ENCODE peak calls at places on chromosomes 1 and 21, in ten cellular contexts. U, A, I, H, N, G, Z, P, Y and F are unnamed samples.
A peak's percentile ranks its signal among the peaks of the same experiment; 100 is the strongest.

GRCh38 chr1:94169126-94169525 is 48.2 kb upstream of the ABCA4 start:
- DNase-seq in I (no peak), H (no peak), U (no peak), Z (no peak), N (no peak), P (no peak), Y (no peak), G (no peak), A (no peak), F (no peak)

GRCh38 chr1:10679521-10680220 is 116.8 kb downstream of the CASZ1 start:
- DNase-seq in U (peak; percentile 40), N (peak; percentile 63), H (peak; percentile 69), I (no peak), P (peak; percentile 16), A (peak; percentile 57), G (no peak), Z (no peak), Y (peak; percentile 82), F (peak; percentile 72)

GRCh38 chr1:18541046-18541795 is 60.5 kb downstream of the KLHDC7A start:
- DNase-seq in I (no peak), U (no peak), G (no peak), N (no peak), H (no peak), Y (no peak), A (no peak), P (no peak), Z (peak; percentile 28), F (no peak)

GRCh38 chr1:47194314-47194713 is 4.5 kb upstream of the PDZK1IP1 start:
- DNase-seq in Z (no peak), I (no peak), Y (no peak), N (no peak), P (no peak), G (no peak), U (no peak), H (no peak), A (no peak), F (no peak)

GRCh38 chr1:115121793-115122192 is 32.5 kb upstream of the TSPAN2 start:
- DNase-seq in Y (no peak), H (no peak), A (no peak), G (no peak), P (no peak), N (no peak), I (no peak), U (no peak), Z (no peak), F (no peak)

GRCh38 chr1:217261636-217262035 is 369.3 kb downstream of the GPATCH2 start:
- DNase-seq in Y (no peak), I (no peak), Z (no peak), P (no peak), N (no peak), U (no peak), H (no peak), A (no peak), G (no peak), F (no peak)

GRCh38 chr1:84434081-84434755 is 35.9 kb downstream of the DNASE2B start:
- DNase-seq in U (no peak), I (no peak), N (no peak), Y (no peak), Z (no peak), P (no peak), H (no peak), G (no peak), A (no peak), F (no peak)

GRCh38 chr1:230382060-230382491 is 44.1 kb downstream of the PGBD5 start:
- DNase-seq in Z (no peak), H (no peak), P (no peak), U (no peak), I (no peak), A (peak; percentile 16), N (no peak), G (no peak), Y (peak; percentile 43), F (no peak)

DNA sequence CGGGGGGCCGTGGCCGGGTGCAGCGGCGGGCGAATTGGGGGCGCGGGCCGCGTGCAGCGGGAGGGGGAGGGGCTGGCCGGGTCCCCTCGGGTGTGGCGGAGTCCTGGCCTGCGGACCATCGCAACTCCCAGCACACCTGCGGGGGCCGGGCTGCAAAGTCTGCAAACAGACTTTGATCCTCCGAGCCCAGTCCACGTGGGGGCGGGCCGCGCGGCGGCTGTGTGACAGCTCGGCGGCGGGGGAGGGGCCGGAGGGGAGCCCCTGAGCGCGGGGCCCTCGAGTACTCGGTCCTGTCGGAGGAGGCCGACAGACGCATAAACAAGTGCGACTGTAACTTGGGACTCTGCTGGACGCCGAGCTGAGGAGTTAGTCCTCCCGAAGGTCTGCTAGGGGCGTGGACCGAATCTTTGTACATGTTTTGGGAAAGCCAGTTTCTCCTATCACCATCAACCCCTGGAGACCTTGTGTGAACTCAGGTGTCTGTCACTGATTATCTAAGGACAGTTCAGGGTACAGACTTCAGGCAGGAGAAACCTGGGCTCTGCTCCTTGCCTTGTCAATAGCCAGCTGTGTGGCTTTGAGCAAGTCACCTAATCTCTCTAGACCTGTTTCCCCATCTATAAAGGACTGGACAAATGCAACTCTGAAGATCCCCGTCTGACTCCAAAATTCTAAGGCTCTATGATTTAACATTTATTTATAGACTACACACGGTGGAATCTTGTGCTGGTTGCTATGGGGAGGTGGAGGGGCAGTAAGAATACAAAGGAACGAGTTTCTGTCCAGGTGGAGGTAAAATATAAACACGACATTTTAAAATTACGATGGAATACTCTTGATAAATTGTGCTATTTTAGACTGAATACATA is 707 bp upstream of the SLC30A1 start:
- DNase-seq in H (peak; percentile 89), Y (peak; percentile 87), G (peak; percentile 55), N (no peak), I (no peak), Z (no peak), A (peak; percentile 48), P (peak; percentile 19), U (no peak), F (no peak)
- H3K4me3 ChIP-seq in H (peak overlapping the region; percentile 66), Y (peak overlapping the region; percentile 68), G (peak overlapping the region; percentile 96), N (peak overlapping the region; percentile 60), I (peak overlapping the region; percentile 80), Z (peak overlapping the region; percentile 99), A (peak overlapping the region; percentile 91), P (peak overlapping the region; percentile 75), U (peak overlapping the region; percentile 59), F (peak overlapping the region; percentile 76)

GRCh38 chr1:112737573-112737972 is 22.4 kb upstream of the PPM1J start:
- DNase-seq in I (no peak), U (no peak), H (no peak), P (no peak), Z (no peak), G (no peak), Y (no peak), N (no peak), A (no peak), F (no peak)

GRCh38 chr1:112744019-112744578 is 29.0 kb upstream of the PPM1J start:
- DNase-seq in G (no peak), Z (no peak), I (no peak), A (no peak), H (no peak), P (no peak), Y (no peak), U (peak; percentile 43), N (peak; percentile 53), F (peak; percentile 53)

GRCh38 chr1:112748396-112748795 is 33.3 kb upstream of the PPM1J start:
- DNase-seq in U (no peak), I (no peak), Z (no peak), A (no peak), Y (no peak), H (no peak), P (no peak), G (no peak), N (no peak), F (no peak)

DNA sequence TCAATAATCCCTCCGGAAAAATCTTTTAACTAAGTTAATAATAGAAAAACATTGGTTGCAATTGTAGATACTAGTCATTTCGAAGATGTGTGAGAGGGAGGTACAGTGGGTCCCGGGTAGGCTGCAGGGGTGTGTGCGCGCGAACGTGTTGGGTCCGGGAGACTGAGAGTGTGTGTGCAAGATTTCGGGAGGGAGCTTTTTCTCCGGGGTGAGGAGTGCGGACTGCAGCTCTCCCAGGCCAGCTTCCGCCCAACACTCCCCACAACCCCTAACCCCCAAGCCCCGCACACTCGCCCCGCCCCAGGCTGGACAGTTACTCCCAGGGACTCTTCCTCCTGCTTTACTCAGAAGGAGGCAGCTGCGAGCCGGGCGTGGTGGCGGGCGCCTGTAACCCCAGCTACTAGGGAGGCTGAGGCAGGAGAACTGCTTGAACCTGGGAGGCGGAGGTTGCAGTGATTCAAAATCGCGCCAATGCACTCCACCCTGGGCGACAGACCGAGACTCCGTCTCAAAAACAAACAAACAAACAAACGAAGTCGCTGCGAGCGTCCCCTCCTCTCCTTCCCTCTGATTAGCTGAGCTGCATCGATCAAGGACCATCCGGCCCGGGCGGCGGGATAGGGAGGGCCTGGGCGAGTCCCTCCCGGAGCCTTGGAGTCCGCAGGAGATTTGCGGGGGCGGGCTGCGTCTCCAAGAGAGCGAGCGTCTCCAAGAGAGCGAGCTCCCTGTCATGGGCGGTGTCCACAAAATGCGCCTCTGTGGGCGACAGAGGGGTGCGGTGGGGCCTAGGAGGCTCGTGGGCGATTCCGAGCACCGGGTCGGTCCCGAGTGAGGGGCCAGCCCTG is 28.3 kb upstream of the PPM1J start:
- DNase-seq in H (no peak), A (no peak), Z (no peak), G (no peak), U (peak; percentile 18), N (no peak), Y (no peak), I (no peak), P (no peak), F (no peak)
- H3K4me3 ChIP-seq in H (peak overlapping the region; percentile 19), A (no peak overlapping the region), Z (peak overlapping the region; percentile 30), G (no peak overlapping the region), U (peak overlapping the region; percentile 53), N (peak overlapping the region; percentile 37), Y (no peak overlapping the region), I (peak overlapping the region; percentile 24), P (peak overlapping the region; percentile 31), F (peak overlapping the region; percentile 46)

DNA sequence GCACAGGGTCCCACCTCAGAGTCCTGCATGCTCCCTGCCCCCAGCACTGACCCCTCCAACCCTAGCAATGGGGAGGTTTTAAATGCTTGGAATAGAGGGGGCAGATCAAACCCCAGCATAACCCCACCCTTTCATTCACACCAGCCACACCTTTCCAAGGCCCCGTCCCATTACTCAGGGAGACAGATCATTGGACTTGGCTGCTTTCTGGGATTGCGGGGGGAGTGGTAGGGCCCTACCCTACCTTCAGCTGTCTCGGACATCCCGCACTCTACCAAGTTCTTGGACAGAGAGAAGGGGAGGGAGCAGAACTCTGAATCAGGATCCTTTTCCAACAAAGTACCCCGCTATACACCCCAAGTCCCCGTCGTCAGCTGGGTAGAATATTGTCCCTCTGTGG is 983 bp downstream of the PADI2 start:
- DNase-seq in Z (no peak), I (no peak), N (no peak), G (no peak), P (no peak), U (no peak), Y (no peak), H (no peak), A (no peak), F (no peak)
- H3K4me3 ChIP-seq in Z (no peak overlapping the region), I (peak overlapping the region; percentile 51), N (no peak overlapping the region), G (peak overlapping the region; percentile 64), P (no peak overlapping the region), U (no peak overlapping the region), Y (no peak overlapping the region), H (peak overlapping the region; percentile 47), A (no peak overlapping the region), F (no peak overlapping the region)

DNA sequence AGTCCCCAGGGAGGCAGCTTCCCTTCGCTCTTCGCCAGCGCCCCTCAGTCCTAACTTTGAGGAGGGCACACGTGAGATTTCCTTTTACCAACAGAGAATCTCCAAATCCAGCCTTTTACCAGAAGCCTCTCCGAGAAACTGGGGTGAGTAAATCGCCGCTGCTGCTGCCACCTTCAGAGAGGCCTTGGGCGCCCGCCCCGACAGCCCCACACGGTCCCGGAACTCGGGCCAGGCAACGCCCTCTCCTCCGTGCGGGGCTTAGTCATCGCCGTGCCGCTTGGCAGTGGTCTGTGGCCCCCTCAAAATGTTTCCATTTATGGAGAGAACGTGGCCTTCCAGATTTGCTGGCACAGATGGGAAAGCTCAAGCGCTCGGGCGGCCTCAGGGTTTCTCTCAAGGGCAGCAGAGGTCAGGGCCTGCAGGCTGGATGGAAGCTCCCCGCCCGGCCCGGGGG is 41.4 kb upstream of the COL6A2 start:
- DNase-seq in Y (no peak), H (peak; percentile 56), I (peak; percentile 58), P (no peak), N (peak; percentile 96), G (no peak), A (no peak), U (peak; percentile 72), Z (peak; percentile 97), F (peak; percentile 93)
- H3K4me3 ChIP-seq in Y (no peak overlapping the region), H (no peak overlapping the region), I (no peak overlapping the region), P (peak overlapping the region; percentile 29), N (no peak overlapping the region), G (no peak overlapping the region), A (no peak overlapping the region), U (no peak overlapping the region), Z (peak overlapping the region; percentile 23), F (peak overlapping the region; percentile 3)